ENCODE peak calls at places on chromosomes 7 and 10, in five cellular contexts. D, K, B, U and T are unnamed samples.

GRCh38 chr7:36119005-36119711 is 33.9 kb upstream of the EEPD1 start:
- DNase-seq in U (no peak), D (peak; percentile 42), K (no peak), B (no peak), T (no peak)

GRCh38 chr7:151249732-151250072 is 1.2 kb upstream of the SMARCD3 start:
- DNase-seq in B (peak; percentile 71), K (no peak), D (no peak), U (peak; percentile 87), T (no peak)

GRCh38 chr7:2195403-2196246 is 37.1 kb downstream of the MAD1L1 start:
- DNase-seq in U (no peak), K (no peak), D (no peak), B (peak; percentile 59), T (no peak)

GRCh38 chr7:133290041-133290440 is 37.2 kb downstream of the EXOC4 start:
- DNase-seq in B (no peak), D (no peak), K (no peak), U (no peak), T (no peak)

GRCh38 chr10:122852261-122852660 is 6.6 kb upstream of the CUZD1 start:
- DNase-seq in U (no peak), B (no peak), D (no peak), K (no peak), T (no peak)

GRCh38 chr10:101035916-101036702 is 5.1 kb downstream of the SFXN3 start:
- DNase-seq in D (no peak), B (no peak), U (no peak), K (no peak), T (no peak)

GRCh38 chr7:158126661-158127060 is 461.0 kb downstream of the PTPRN2 start:
- DNase-seq in U (peak; percentile 40), D (no peak), B (no peak), K (no peak), T (no peak)

GRCh38 chr7:134737561-134738353 is 41.7 kb upstream of the CALD1 start:
- DNase-seq in U (peak; percentile 70), D (no peak), K (no peak), B (no peak), T (no peak)

GRCh38 chr7:29806131-29806792 is at the start of gene WIPF3:
- DNase-seq in D (no peak), B (peak; percentile 43), K (peak; percentile 33), U (no peak), T (no peak)

GRCh38 chr10:47256753-47257336 is 43.2 kb upstream of the GDF10 start:
- DNase-seq in U (peak; percentile 45), D (no peak), B (no peak), K (no peak), T (no peak)

GRCh38 chr7:117124585-117125220 is 171.4 kb downstream of the ST7 start:
- DNase-seq in B (peak; percentile 58), U (peak; percentile 82), K (peak; percentile 98), D (peak; percentile 99), T (peak; percentile 12)

GRCh38 chr7:128425851-128426250 is 16.1 kb upstream of the IMPDH1 start:
- DNase-seq in D (peak; percentile 63), K (peak; percentile 76), B (peak; percentile 60), U (peak; percentile 82), T (peak; percentile 61)

GRCh38 chr10:91378061-91378460 is 32.1 kb upstream of the HECTD2 start:
- DNase-seq in K (no peak), B (no peak), D (no peak), U (no peak), T (no peak)

GRCh38 chr10:122141821-122142651 is 129.1 kb upstream of the BTBD16 start:
- DNase-seq in D (no peak), B (peak; percentile 61), K (no peak), U (no peak), T (no peak)

GRCh38 chr7:33842141-33842540 is 63.2 kb upstream of the BMPER start:
- DNase-seq in B (no peak), K (no peak), U (no peak), D (no peak), T (no peak)

GRCh38 chr7:130595986-130596385 is 72.6 kb downstream of the COPG2 start:
- DNase-seq in U (no peak), K (no peak), B (peak; percentile 28), D (no peak), T (no peak)

GRCh38 chr7:56218510-56218909 is 102.3 kb upstream of the NUPR2 start:
- DNase-seq in B (no peak), U (no peak), D (no peak), K (no peak), T (no peak)

GRCh38 chr10:72638586-72639440 is 12.9 kb upstream of the MICU1 start:
- DNase-seq in D (no peak), K (no peak), U (no peak), B (no peak), T (no peak)

GRCh38 chr10:124354411-124355382 is 64.0 kb downstream of the OAT start:
- DNase-seq in B (peak; percentile 61), K (peak; percentile 48), D (peak; percentile 22), U (no peak), T (no peak)

GRCh38 chr10:102723989-102724388 is 9.6 kb downstream of the SFXN2 start:
- DNase-seq in B (no peak), K (no peak), D (no peak), U (no peak), T (no peak)

GRCh38 chr10:102729090-102730026 is 14.4 kb upstream of the WBP1L start:
- DNase-seq in U (peak; percentile 94), D (peak; percentile 35), K (peak; percentile 59), B (peak; percentile 87), T (no peak)

GRCh38 chr10:102726274-102726673 is 11.8 kb downstream of the SFXN2 start:
- DNase-seq in U (no peak), K (no peak), D (no peak), B (no peak), T (no peak)

GRCh38 chr10:102731222-102731800 is 12.4 kb upstream of the WBP1L start:
- DNase-seq in D (no peak), B (no peak), U (no peak), K (no peak), T (no peak)

DNA sequence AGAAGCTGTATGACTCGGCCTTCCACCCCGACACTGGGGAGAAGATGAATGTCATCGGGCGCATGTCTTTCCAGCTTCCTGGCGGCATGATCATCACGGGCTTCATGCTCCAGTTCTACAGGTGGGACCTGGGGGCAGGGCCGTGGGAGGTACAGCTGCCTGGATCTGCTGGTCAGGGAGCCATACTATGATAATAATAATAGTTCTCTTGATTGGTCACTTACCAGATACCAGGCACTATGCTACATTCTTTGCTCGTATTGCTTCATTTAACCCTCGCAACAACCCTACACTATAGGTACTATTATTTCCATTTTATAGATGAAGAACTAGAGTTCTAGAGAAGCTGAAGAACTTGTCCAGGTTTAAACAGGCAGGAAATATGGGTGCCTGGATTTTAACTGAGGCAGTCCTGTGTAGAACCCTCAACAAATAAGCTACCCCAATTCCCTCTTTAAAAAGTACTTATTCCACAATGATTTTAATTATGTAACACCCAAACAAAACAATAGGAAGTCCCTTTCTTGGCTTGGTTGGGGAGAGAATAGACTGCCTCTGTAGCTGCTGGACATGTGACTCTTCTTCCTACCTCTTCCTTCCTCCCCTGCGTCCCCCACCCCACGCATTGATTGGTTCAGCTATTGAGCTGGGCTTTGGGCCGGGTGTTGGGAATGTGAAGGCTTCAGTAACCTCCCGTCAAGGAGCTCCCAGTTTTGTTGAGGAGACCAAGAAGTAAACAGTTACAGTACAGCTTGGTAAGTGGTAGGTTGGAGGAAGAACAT is 12.8 kb downstream of the SFXN2 start:
- DNase-seq in K (no peak), D (no peak), U (no peak), B (no peak), T (no peak)
- H3K36me3 ChIP-seq in K (peaks cover 9% of the 10 kb centered on the region), D (no peaks in the 10 kb centered on the region), U (no peaks in the 10 kb centered on the region), B (peaks cover 4% of the 10 kb centered on the region), T (peaks cover 29% of the 10 kb centered on the region)

DNA sequence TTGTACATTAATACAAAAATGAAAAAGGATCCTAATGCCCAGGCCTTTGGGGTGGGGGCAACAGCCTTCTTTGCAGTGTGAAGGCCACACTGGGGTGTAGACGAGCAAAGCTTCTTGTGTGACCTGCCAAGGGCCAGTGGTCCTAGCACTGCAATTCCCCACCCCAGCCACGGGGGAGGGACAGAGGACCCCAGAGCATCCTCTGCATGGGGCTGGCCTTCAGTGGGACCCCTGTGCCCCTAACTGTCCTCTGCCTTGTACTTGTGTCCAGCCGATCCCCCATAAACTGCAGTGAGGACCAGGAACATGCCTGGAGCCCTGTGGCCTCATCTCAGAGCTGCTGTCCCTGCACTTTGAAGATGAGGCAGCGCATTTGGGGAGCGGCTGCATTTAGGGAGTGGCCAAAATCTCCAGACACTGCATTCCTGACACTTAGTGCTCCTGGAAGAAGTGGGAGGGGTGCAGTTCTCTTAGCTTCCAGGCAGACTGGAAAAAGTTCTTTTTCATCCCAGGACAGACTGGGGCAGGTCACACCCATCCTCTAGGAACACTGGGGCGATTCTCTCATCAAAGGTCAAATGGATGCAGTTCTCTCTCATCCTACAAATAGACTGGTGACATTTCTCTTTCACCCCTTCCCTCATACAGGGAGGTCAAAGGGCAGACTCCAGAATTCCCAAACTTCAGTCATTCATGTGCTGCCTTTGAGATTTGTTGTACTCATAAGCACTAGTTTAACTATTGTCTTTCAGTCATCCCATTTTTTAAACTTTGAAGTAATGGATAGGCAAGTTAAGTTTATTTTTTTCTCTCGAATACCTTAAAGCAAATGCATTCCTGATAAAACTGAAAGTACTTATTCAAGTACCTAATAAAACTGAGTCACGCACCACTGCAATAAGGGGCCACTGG is 922 bp upstream of the MYO1G start:
- DNase-seq in U (peak; percentile 55), K (no peak), B (no peak), D (no peak), T (no peak)
- H3K36me3 ChIP-seq in U (no peaks in the 10 kb centered on the region), K (peaks cover 6% of the 10 kb centered on the region), B (peaks cover 25% of the 10 kb centered on the region), D (peaks cover 22% of the 10 kb centered on the region), T (peaks cover 45% of the 10 kb centered on the region)

DNA sequence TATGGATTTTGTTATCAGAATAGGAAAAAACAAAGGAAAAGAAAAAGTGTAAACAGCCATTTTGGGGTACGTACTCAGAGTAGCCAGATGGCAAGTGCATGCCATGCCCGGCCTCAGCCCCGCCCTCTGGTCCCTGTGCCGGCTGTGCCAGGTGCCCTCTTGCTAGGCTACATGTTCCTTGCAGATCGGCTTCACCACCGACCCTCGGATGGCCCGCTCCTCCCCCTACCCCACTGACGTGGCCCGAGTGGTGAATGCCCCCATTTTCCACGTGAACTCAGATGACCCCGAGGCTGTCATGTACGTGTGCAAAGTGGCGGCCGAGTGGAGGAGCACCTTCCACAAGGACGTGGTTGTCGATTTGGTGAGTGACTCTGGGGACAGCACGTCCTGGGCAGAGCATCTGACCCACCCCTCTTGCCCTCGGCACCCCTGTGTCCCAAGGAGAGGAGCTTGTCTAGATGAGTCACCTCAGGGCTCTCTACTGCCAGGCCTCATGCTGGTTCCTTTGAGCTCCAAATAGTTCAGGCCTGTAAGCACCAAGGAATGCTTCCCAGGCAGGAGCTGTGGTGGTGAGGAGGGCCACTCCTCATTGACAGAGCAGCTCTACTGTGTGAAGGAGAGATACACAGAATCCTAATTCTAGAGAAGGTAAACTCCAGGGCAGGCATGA is 54.9 kb upstream of the ZMIZ2 start:
- DNase-seq in B (peak; percentile 67), K (no peak), D (no peak), U (peak; percentile 47), T (no peak)
- H3K36me3 ChIP-seq in B (peaks cover 92% of the 10 kb centered on the region), K (peaks cover 10% of the 10 kb centered on the region), D (peaks cover 3% of the 10 kb centered on the region), U (peaks cover 39% of the 10 kb centered on the region), T (peaks cover 63% of the 10 kb centered on the region)

DNA sequence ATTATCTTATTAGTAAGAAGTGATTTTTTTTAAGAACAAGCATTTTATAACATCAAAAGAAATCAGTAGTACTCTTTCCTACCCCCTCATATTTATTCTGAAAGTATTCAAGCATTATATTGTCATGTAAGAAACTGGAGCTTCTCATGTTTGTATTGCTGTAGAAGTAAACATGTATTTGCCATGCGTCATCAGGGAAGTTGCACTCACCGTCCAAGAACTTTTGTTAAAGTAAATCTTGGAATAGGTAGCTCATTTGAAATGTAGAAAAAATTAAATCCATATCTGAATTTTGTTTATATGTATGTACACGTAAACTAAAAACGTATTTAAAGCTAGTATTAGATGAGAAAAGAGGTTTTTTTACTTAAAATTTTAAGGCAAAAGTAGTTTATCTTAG is 96.8 kb downstream of the PTEN start:
- DNase-seq in K (no peak), B (no peak), U (no peak), D (peak; percentile 74), T (no peak)
- H3K36me3 ChIP-seq in K (peaks cover 5% of the 10 kb centered on the region), B (peaks cover 48% of the 10 kb centered on the region), U (no peaks in the 10 kb centered on the region), D (peaks cover 20% of the 10 kb centered on the region), T (peaks cover 22% of the 10 kb centered on the region)

GRCh38 chr7:46881507-46882127 is 700.3 kb downstream of the TNS3 start:
- DNase-seq in B (no peak), K (no peak), D (no peak), U (no peak), T (no peak)
- H3K36me3 ChIP-seq in B (no peaks in the 10 kb centered on the region), K (no peaks in the 10 kb centered on the region), D (no peaks in the 10 kb centered on the region), U (no peaks in the 10 kb centered on the region), T (no peaks in the 10 kb centered on the region)